ENCODE peak calls at places on chromosome 4, in nine cellular contexts. One of them, this sample, is unnamed.

GRCh38 chr4:142845293-142846070 is 619 bp downstream of the INPP4B start:
- DNase-seq in activated naive CD4-positive, alpha-beta T cell treated with anti-CD3 and anti-CD28 coated beads, Interleukin-2, amount 50 U/mL, for 16 hours: peak
- DNase-seq in GM04503: no peak
- DNase-seq in amniotic stem cell: no peak
- DNase-seq in Panc1: no peak
- DNase-seq in COR-L47: no peak
- DNase-seq in MG63: no peak
- DNase-seq in AML-193: no peak
- DNase-seq in left kidney: peak
- DNase-seq in this sample: no peak

GRCh38 chr4:105147226-105148151 is 813 bp downstream of the TET2 start:
- DNase-seq in activated naive CD4-positive, alpha-beta T cell treated with anti-CD3 and anti-CD28 coated beads, Interleukin-2, amount 50 U/mL, for 16 hours: peak
- DNase-seq in GM04503: no peak
- DNase-seq in amniotic stem cell: no peak
- DNase-seq in Panc1: no peak
- DNase-seq in COR-L47: peak
- DNase-seq in MG63: peak
- DNase-seq in AML-193: no peak
- DNase-seq in left kidney: peak
- DNase-seq in this sample: no peak

GRCh38 chr4:95835672-95836071 is 4.2 kb upstream of the PDHA2 start:
- DNase-seq in activated naive CD4-positive, alpha-beta T cell treated with anti-CD3 and anti-CD28 coated beads, Interleukin-2, amount 50 U/mL, for 16 hours: no peak
- DNase-seq in GM04503: no peak
- DNase-seq in amniotic stem cell: no peak
- DNase-seq in Panc1: no peak
- DNase-seq in COR-L47: no peak
- DNase-seq in MG63: no peak
- DNase-seq in AML-193: no peak
- DNase-seq in left kidney: peak
- DNase-seq in this sample: no peak

GRCh38 chr4:47561331-47561730 is 76.3 kb downstream of the ATP10D start:
- DNase-seq in activated naive CD4-positive, alpha-beta T cell treated with anti-CD3 and anti-CD28 coated beads, Interleukin-2, amount 50 U/mL, for 16 hours: no peak
- DNase-seq in GM04503: no peak
- DNase-seq in amniotic stem cell: no peak
- DNase-seq in Panc1: no peak
- DNase-seq in COR-L47: no peak
- DNase-seq in MG63: no peak
- DNase-seq in AML-193: no peak
- DNase-seq in left kidney: peak
- DNase-seq in this sample: no peak

GRCh38 chr4:2787230-2788100 is 5.4 kb upstream of the SH3BP2 start:
- DNase-seq in activated naive CD4-positive, alpha-beta T cell treated with anti-CD3 and anti-CD28 coated beads, Interleukin-2, amount 50 U/mL, for 16 hours: peak
- DNase-seq in GM04503: no peak
- DNase-seq in amniotic stem cell: no peak
- DNase-seq in Panc1: no peak
- DNase-seq in COR-L47: no peak
- DNase-seq in MG63: no peak
- DNase-seq in AML-193: peak
- DNase-seq in left kidney: no peak
- DNase-seq in this sample: no peak

GRCh38 chr4:17324431-17324830 is 187.5 kb downstream of the QDPR start:
- DNase-seq in activated naive CD4-positive, alpha-beta T cell treated with anti-CD3 and anti-CD28 coated beads, Interleukin-2, amount 50 U/mL, for 16 hours: peak
- DNase-seq in GM04503: no peak
- DNase-seq in amniotic stem cell: peak
- DNase-seq in Panc1: no peak
- DNase-seq in COR-L47: peak
- DNase-seq in MG63: peak
- DNase-seq in AML-193: peak
- DNase-seq in left kidney: peak
- DNase-seq in this sample: no peak

GRCh38 chr4:156475322-156475721 is 496.3 kb downstream of the PDGFC start:
- DNase-seq in activated naive CD4-positive, alpha-beta T cell treated with anti-CD3 and anti-CD28 coated beads, Interleukin-2, amount 50 U/mL, for 16 hours: no peak
- DNase-seq in GM04503: no peak
- DNase-seq in amniotic stem cell: no peak
- DNase-seq in Panc1: peak
- DNase-seq in COR-L47: peak
- DNase-seq in MG63: no peak
- DNase-seq in AML-193: peak
- DNase-seq in left kidney: peak
- DNase-seq in this sample: no peak

GRCh38 chr4:173521474-173522159 is 8.4 kb downstream of the HAND2 start:
- DNase-seq in activated naive CD4-positive, alpha-beta T cell treated with anti-CD3 and anti-CD28 coated beads, Interleukin-2, amount 50 U/mL, for 16 hours: no peak
- DNase-seq in GM04503: no peak
- DNase-seq in amniotic stem cell: no peak
- DNase-seq in Panc1: no peak
- DNase-seq in COR-L47: no peak
- DNase-seq in MG63: no peak
- DNase-seq in AML-193: no peak
- DNase-seq in left kidney: no peak
- DNase-seq in this sample: no peak

This sample was measured in keratinocyte.